ENCODE peak calls at places on chromosomes 7 and 10, in nine cellular contexts. I, O, B, R, F, H, M, Z and G are unnamed samples.
A peak's percentile ranks its signal among the peaks of the same experiment; 100 is the strongest.

GRCh38 chr10:53957401-53957800 is 843.6 kb downstream of the PCDH15 start:
- DNase-seq in I (no peak), O (no peak), B (no peak), R (no peak), F (no peak), H (no peak), M (no peak), Z (no peak), G (no peak)

GRCh38 chr10:32983333-32983909 is 25.4 kb upstream of the ITGB1 start:
- DNase-seq in I (no peak), O (no peak), B (peak; percentile 98), R (no peak), F (peak; percentile 82), H (peak; percentile 33), M (no peak), Z (no peak), G (peak; percentile 90)

GRCh38 chr10:2839081-2839725 is 228.1 kb upstream of the PFKP start:
- DNase-seq in I (no peak), O (no peak), B (peak; percentile 52), R (no peak), F (no peak), H (no peak), M (no peak), Z (no peak), G (peak; percentile 9)

GRCh38 chr7:116337013-116337412 is 126.7 kb downstream of the TES start:
- DNase-seq in I (no peak), O (no peak), B (no peak), R (no peak), F (no peak), H (no peak), M (no peak), Z (no peak), G (no peak)

GRCh38 chr10:60236869-60237524 is 152.7 kb downstream of the ANK3 start:
- DNase-seq in I (peak; percentile 85), O (no peak), B (no peak), R (no peak), F (no peak), H (no peak), M (peak; percentile 83), Z (no peak), G (peak; percentile 11)

GRCh38 chr10:5466451-5466996 is 32.8 kb downstream of the CALML5 start:
- DNase-seq in I (no peak), O (peak; percentile 72), B (peak; percentile 73), R (no peak), F (peak; percentile 97), H (no peak), M (no peak), Z (no peak), G (no peak)

GRCh38 chr10:123847686-123848432 is 43.7 kb downstream of the CPXM2 start:
- DNase-seq in I (no peak), O (no peak), B (no peak), R (no peak), F (peak; percentile 13), H (no peak), M (no peak), Z (no peak), G (no peak)

GRCh38 chr7:27199820-27200760 is at the start of gene HOXA13:
- DNase-seq in I (peak; percentile 76), O (peak; percentile 58), B (peak; percentile 92), R (no peak), F (no peak), H (no peak), M (no peak), Z (no peak), G (peak; percentile 74)

GRCh38 chr10:132293416-132294195 is 14.1 kb downstream of the STK32C start:
- DNase-seq in I (peak; percentile 67), O (peak; percentile 27), B (no peak), R (no peak), F (no peak), H (no peak), M (no peak), Z (no peak), G (no peak)

GRCh38 chr7:94632338-94633024 is 23.5 kb downstream of the SGCE start:
- DNase-seq in I (no peak), O (no peak), B (peak; percentile 86), R (no peak), F (peak; percentile 41), H (no peak), M (peak; percentile 17), Z (no peak), G (peak; percentile 30)

GRCh38 chr10:132105302-132105995 is 39.7 kb downstream of the JAKMIP3 start:
- DNase-seq in I (no peak), O (peak; percentile 21), B (no peak), R (no peak), F (no peak), H (no peak), M (no peak), Z (no peak), G (no peak)

GRCh38 chr7:2048006-2048405 is 184.7 kb downstream of the MAD1L1 start:
- DNase-seq in I (peak; percentile 48), O (no peak), B (no peak), R (no peak), F (no peak), H (no peak), M (no peak), Z (no peak), G (no peak)

GRCh38 chr7:65812281-65812680 is 60.6 kb upstream of the VKORC1L1 start:
- DNase-seq in I (no peak), O (no peak), B (no peak), R (no peak), F (no peak), H (no peak), M (no peak), Z (no peak), G (no peak)

GRCh38 chr7:50954716-50955115 is 172.0 kb upstream of the GRB10 start:
- DNase-seq in I (no peak), O (no peak), B (no peak), R (no peak), F (no peak), H (no peak), M (no peak), Z (no peak), G (no peak)
- H3K27me3 ChIP-seq in I (no peaks in the 10 kb centered on the region), O (no peaks in the 10 kb centered on the region), B (no peaks in the 10 kb centered on the region), R (no peaks in the 10 kb centered on the region), F (peaks cover 14% of the 10 kb centered on the region), H (no peaks in the 10 kb centered on the region), M (no peaks in the 10 kb centered on the region), Z (no peaks in the 10 kb centered on the region), G (no peaks in the 10 kb centered on the region)

GRCh38 chr7:155489158-155489840 is 31.4 kb downstream of the EN2 start:
- DNase-seq in I (peak; percentile 74), O (no peak), B (no peak), R (no peak), F (no peak), H (no peak), M (no peak), Z (no peak), G (no peak)

GRCh38 chr7:155487509-155488482 is 29.9 kb downstream of the EN2 start:
- DNase-seq in I (no peak), O (no peak), B (no peak), R (no peak), F (no peak), H (no peak), M (no peak), Z (no peak), G (no peak)

GRCh38 chr7:155486783-155487508 is 29.0 kb downstream of the EN2 start:
- DNase-seq in I (no peak), O (no peak), B (no peak), R (no peak), F (no peak), H (no peak), M (no peak), Z (no peak), G (no peak)

GRCh38 chr7:155489862-155490696 is 32.1 kb downstream of the EN2 start:
- DNase-seq in I (peak; percentile 78), O (no peak), B (no peak), R (no peak), F (no peak), H (no peak), M (no peak), Z (no peak), G (no peak)

GRCh38 chr7:155488483-155489127 is 30.7 kb downstream of the EN2 start:
- DNase-seq in I (no peak), O (no peak), B (no peak), R (no peak), F (no peak), H (no peak), M (no peak), Z (no peak), G (no peak)
- H3K27me3 ChIP-seq in I (peaks cover 97% of the 10 kb centered on the region), O (no peaks in the 10 kb centered on the region), B (peaks cover 59% of the 10 kb centered on the region), R (no peaks in the 10 kb centered on the region), F (peaks cover 16% of the 10 kb centered on the region), H (peaks cover 5% of the 10 kb centered on the region), M (no peaks in the 10 kb centered on the region), Z (no peaks in the 10 kb centered on the region), G (no peaks in the 10 kb centered on the region)

GRCh38 chr7:50308301-50309129 is 4.0 kb downstream of the IKZF1 start:
- DNase-seq in I (no peak), O (no peak), B (no peak), R (no peak), F (no peak), H (no peak), M (peak; percentile 65), Z (no peak), G (no peak)
- H3K27me3 ChIP-seq in I (peaks cover 19% of the 10 kb centered on the region), O (peaks cover 2% of the 10 kb centered on the region), B (peaks cover 89% of the 10 kb centered on the region), R (no peaks in the 10 kb centered on the region), F (peaks cover 34% of the 10 kb centered on the region), H (no peaks in the 10 kb centered on the region), M (no peaks in the 10 kb centered on the region), Z (no peaks in the 10 kb centered on the region), G (peaks cover 29% of the 10 kb centered on the region)

GRCh38 chr10:93568105-93568390 is 1.6 kb downstream of the FFAR4 start:
- DNase-seq in I (no peak), O (no peak), B (no peak), R (no peak), F (no peak), H (no peak), M (no peak), Z (no peak), G (no peak)
- H3K27me3 ChIP-seq in I (peaks cover 87% of the 10 kb centered on the region), O (peaks cover 7% of the 10 kb centered on the region), B (no peaks in the 10 kb centered on the region), R (no peaks in the 10 kb centered on the region), F (peaks cover 64% of the 10 kb centered on the region), H (no peaks in the 10 kb centered on the region), M (peaks cover 2% of the 10 kb centered on the region), Z (no peaks in the 10 kb centered on the region), G (peaks cover 30% of the 10 kb centered on the region)

DNA sequence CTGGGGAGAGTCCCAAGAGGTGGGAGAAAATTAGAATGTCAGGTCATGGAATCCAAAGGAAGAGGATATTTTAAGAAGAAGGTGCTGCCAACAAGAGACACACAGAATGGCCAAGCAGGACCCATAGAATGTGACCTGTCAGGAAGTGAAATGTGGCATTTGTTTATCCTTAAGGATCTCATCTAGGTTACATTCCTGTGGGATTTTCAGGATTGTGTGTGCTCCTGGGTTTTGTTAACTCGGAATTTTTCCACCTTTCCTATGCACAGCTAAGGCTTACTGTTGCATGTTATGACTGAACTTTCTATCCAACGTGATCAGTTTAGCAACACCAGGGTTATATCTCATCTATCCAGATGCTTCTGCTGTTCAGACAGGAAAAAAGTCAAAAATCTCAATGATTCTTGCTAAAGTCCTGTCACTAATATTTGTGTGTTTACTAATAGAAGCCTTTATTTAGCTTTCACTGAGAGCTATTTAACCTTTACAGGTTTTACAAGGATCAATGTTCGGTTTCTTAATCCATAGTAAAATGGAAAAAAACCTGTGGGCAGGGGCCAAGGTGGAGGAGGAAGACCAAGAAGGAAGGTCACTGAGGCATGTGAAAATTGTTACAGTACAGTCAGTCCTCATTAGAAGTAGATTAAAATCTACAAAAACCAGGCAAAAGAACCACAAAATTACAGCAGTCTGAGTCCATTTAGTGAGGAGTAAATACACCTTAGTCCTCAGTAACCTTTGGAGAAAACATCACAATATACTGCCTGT is 437.8 kb upstream of the NPVF start:
- DNase-seq in I (no peak), O (no peak), B (no peak), R (no peak), F (no peak), H (no peak), M (no peak), Z (no peak), G (no peak)
- H3K27me3 ChIP-seq in I (no peaks in the 10 kb centered on the region), O (no peaks in the 10 kb centered on the region), B (peaks cover 57% of the 10 kb centered on the region), R (no peaks in the 10 kb centered on the region), F (peaks cover 16% of the 10 kb centered on the region), H (no peaks in the 10 kb centered on the region), M (no peaks in the 10 kb centered on the region), Z (no peaks in the 10 kb centered on the region), G (peaks cover 3% of the 10 kb centered on the region)

GRCh38 chr7:155798673-155799439 is 13.4 kb downstream of the SHH start:
- DNase-seq in I (no peak), O (peak; percentile 20), B (no peak), R (no peak), F (no peak), H (no peak), M (no peak), Z (no peak), G (no peak)
- H3K27me3 ChIP-seq in I (peaks cover 92% of the 10 kb centered on the region), O (no peaks in the 10 kb centered on the region), B (no peaks in the 10 kb centered on the region), R (peaks cover 21% of the 10 kb centered on the region), F (peaks cover 67% of the 10 kb centered on the region), H (peaks cover 11% of the 10 kb centered on the region), M (no peaks in the 10 kb centered on the region), Z (peaks cover 11% of the 10 kb centered on the region), G (peaks cover 5% of the 10 kb centered on the region)